ENCODE peak calls at places on chromosomes 7 and 10, in six cellular contexts. Z, H, X, S, V and R are unnamed samples.

GRCh38 chr7:150716368-150716767 is at the start of gene GIMAP1:
- DNase-seq in Z (peak; percentile 47), H (no peak), X (no peak), S (peak; percentile 50), V (peak; percentile 42), R (no peak)

GRCh38 chr7:55028011-55028410 is 9.2 kb downstream of the EGFR start:
- DNase-seq in Z (no peak), H (no peak), X (no peak), S (no peak), V (no peak), R (no peak)

GRCh38 chr7:129530881-129531391 is 28.6 kb downstream of the SMKR1 start:
- DNase-seq in Z (no peak), H (no peak), X (peak; percentile 93), S (peak; percentile 43), V (no peak), R (no peak)

GRCh38 chr10:34743804-34744203 is 71.3 kb downstream of the PARD3 start:
- DNase-seq in Z (no peak), H (no peak), X (no peak), S (no peak), V (no peak), R (no peak)

GRCh38 chr10:33115720-33116119 is 157.7 kb upstream of the ITGB1 start:
- DNase-seq in Z (no peak), H (no peak), X (peak; percentile 85), S (no peak), V (no peak), R (no peak)

GRCh38 chr7:121307021-121307575 is 21.7 kb upstream of the WNT16 start:
- DNase-seq in Z (no peak), H (no peak), X (no peak), S (no peak), V (no peak), R (no peak)

GRCh38 chr10:5618829-5619228 is 47.6 kb downstream of the ASB13 start:
- DNase-seq in Z (no peak), H (peak; percentile 44), X (no peak), S (no peak), V (no peak), R (no peak)

GRCh38 chr10:103676851-103677417 is 178.4 kb downstream of the SH3PXD2A start:
- DNase-seq in Z (no peak), H (no peak), X (no peak), S (no peak), V (no peak), R (no peak)

GRCh38 chr10:98528166-98528784 is 81.5 kb upstream of the HPS1 start:
- DNase-seq in Z (no peak), H (no peak), X (peak; percentile 4), S (no peak), V (no peak), R (no peak)